ENCODE peak calls at places on chromosome 4, in four cellular contexts. M is activated T-helper 1 cell treated with anti-CD3 and anti-CD28 coated beads, Interleukin-2, amount 50 U/mL, for 16 hours; I is SK-MEL-5; H is activated CD4-positive, alpha-beta T cell treated with anti-CD3 and anti-CD28 coated beads, Interleukin-2, amount 50 U/mL, for 48 hours. R is an unnamed sample.

GRCh38 chr4:180617203-180617602 is 1626.0 kb upstream of the TENM3 start:
- DNase-seq in M (no peak), I (peak; percentile 68), H (no peak), R (peak; percentile 55)

GRCh38 chr4:7238300-7238960 is 46.1 kb downstream of the SORCS2 start:
- DNase-seq in M (no peak), I (peak; percentile 9), H (peak; percentile 9), R (peak; percentile 2)

GRCh38 chr4:164997324-164997723 is 19.9 kb upstream of the TRIM61 start:
- DNase-seq in M (no peak), I (peak; percentile 60), H (no peak), R (peak; percentile 90)

GRCh38 chr4:100165809-100166208 is 24.5 kb downstream of the DDIT4L start:
- DNase-seq in M (no peak), I (peak; percentile 33), H (no peak), R (peak; percentile 31)

GRCh38 chr4:82948647-82949204 is 48.2 kb downstream of the THAP9 start:
- DNase-seq in M (no peak), I (no peak), H (no peak), R (no peak)

GRCh38 chr4:143961084-143961483 is 55.7 kb upstream of the GYPE start:
- DNase-seq in M (no peak), I (no peak), H (no peak), R (peak; percentile 79)

GRCh38 chr4:137359691-137360315 is 172.5 kb downstream of the PCDH18 start:
- DNase-seq in M (no peak), I (peak; percentile 35), H (no peak), R (no peak)

GRCh38 chr4:121711263-121712000 is 14.7 kb upstream of the ANXA5 start:
- DNase-seq in M (no peak), I (peak; percentile 81), H (peak; percentile 69), R (peak; percentile 74)

GRCh38 chr4:149166886-149167285 is 648.8 kb downstream of the IQCM start:
- DNase-seq in M (no peak), I (no peak), H (no peak), R (no peak)

GRCh38 chr4:41119867-41120295 is 94.5 kb downstream of the APBB2 start:
- DNase-seq in M (no peak), I (no peak), H (no peak), R (no peak)

GRCh38 chr4:128821151-128821550 is 11.7 kb downstream of the JADE1 start:
- DNase-seq in M (no peak), I (no peak), H (no peak), R (no peak)

GRCh38 chr4:174084542-174084941 is 198.9 kb downstream of the FBXO8 start:
- DNase-seq in M (no peak), I (no peak), H (no peak), R (no peak)

GRCh38 chr4:6463311-6464289 is 8.8 kb downstream of the PPP2R2C start:
- DNase-seq in M (no peak), I (peak; percentile 20), H (no peak), R (no peak)

GRCh38 chr4:137674066-137674465 is 141.8 kb upstream of the PCDH18 start:
- DNase-seq in M (no peak), I (no peak), H (no peak), R (no peak)

GRCh38 chr4:185894481-185894880 is 82.5 kb upstream of the SORBS2 start:
- DNase-seq in M (no peak), I (no peak), H (no peak), R (no peak)

GRCh38 chr4:86401826-86402225 is 42.0 kb upstream of the MAPK10 start:
- DNase-seq in M (no peak), I (peak; percentile 27), H (no peak), R (no peak)

GRCh38 chr4:3304831-3305609 is 12.2 kb downstream of the RGS12 start:
- DNase-seq in M (no peak), I (no peak), H (no peak), R (no peak)

GRCh38 chr4:185811509-185812364 is at the start of gene SORBS2:
- DNase-seq in M (no peak), I (peak; percentile 47), H (no peak), R (no peak)

GRCh38 chr4:94732358-94732698 is 25.4 kb upstream of the BMPR1B start:
- DNase-seq in M (no peak), I (no peak), H (no peak), R (no peak)

GRCh38 chr4:40845136-40845910 is 95.6 kb downstream of the NSUN7 start:
- DNase-seq in M (no peak), I (no peak), H (no peak), R (no peak)

GRCh38 chr4:77025643-77026321 is 50.0 kb downstream of the CCNI start:
- DNase-seq in M (no peak), I (no peak), H (no peak), R (no peak)

GRCh38 chr4:124711469-124712416 is 789 bp downstream of the ANKRD50 start:
- DNase-seq in M (no peak), I (peak; percentile 69), H (no peak), R (peak; percentile 90)

GRCh38 chr4:15771419-15772058 is 6.6 kb upstream of the CD38 start:
- DNase-seq in M (no peak), I (no peak), H (no peak), R (peak; percentile 6)

GRCh38 chr4:10619220-10619619 is 65.3 kb downstream of the CLNK start:
- DNase-seq in M (no peak), I (no peak), H (no peak), R (peak; percentile 48)

GRCh38 chr4:5082381-5082780 is 31.1 kb downstream of the STK32B start:
- DNase-seq in M (no peak), I (no peak), H (no peak), R (no peak)

GRCh38 chr4:55993994-55994657 is 45.4 kb downstream of the CEP135 start:
- DNase-seq in M (no peak), I (no peak), H (peak; percentile 15), R (peak; percentile 62)

R was measured in OCI-M1.